ENCODE peak calls at places on chromosome 14, in nine cellular contexts. J, G, K, Y, B, R, V, H and O are unnamed samples.

GRCh38 chr14:32469388-32470160 is 140.5 kb downstream of the AKAP6 start:
- DNase-seq in J (peak), G (no peak), K (no peak), Y (no peak), B (peak), R (no peak), V (no peak), H (no peak), O (no peak)

GRCh38 chr14:55303646-55304277 is 32.5 kb downstream of the FBXO34 start:
- DNase-seq in J (no peak), G (no peak), K (no peak), Y (no peak), B (peak), R (no peak), V (no peak), H (no peak), O (no peak)

GRCh38 chr14:23380197-23381016 is 3.6 kb downstream of the CMTM5 start:
- DNase-seq in J (no peak), G (no peak), K (no peak), Y (no peak), B (no peak), R (no peak), V (no peak), H (no peak), O (no peak)

GRCh38 chr14:69342928-69343525 is 55.1 kb downstream of the ERH start:
- DNase-seq in J (no peak), G (no peak), K (no peak), Y (no peak), B (no peak), R (no peak), V (no peak), H (no peak), O (no peak)

GRCh38 chr14:59707778-59708635 is 131.4 kb upstream of the CCDC175 start:
- DNase-seq in J (peak), G (no peak), K (no peak), Y (no peak), B (peak), R (no peak), V (no peak), H (no peak), O (no peak)

GRCh38 chr14:68501621-68502052 is 291.2 kb downstream of the ZFP36L1 start:
- DNase-seq in J (no peak), G (no peak), K (no peak), Y (no peak), B (no peak), R (no peak), V (peak), H (no peak), O (no peak)

GRCh38 chr14:22391908-22392307 is 197.1 kb downstream of the DAD1 start:
- DNase-seq in J (peak), G (peak), K (no peak), Y (peak), B (peak), R (peak), V (no peak), H (peak), O (peak)

GRCh38 chr14:76497550-76498484 is 121.9 kb downstream of the ESRRB start:
- DNase-seq in J (peak), G (no peak), K (no peak), Y (no peak), B (no peak), R (peak), V (no peak), H (no peak), O (no peak)

GRCh38 chr14:101418601-101419000 is 142.7 kb upstream of the DIO3 start:
- DNase-seq in J (no peak), G (no peak), K (no peak), Y (no peak), B (no peak), R (no peak), V (no peak), H (no peak), O (no peak)

GRCh38 chr14:54338696-54339317 is 58.0 kb upstream of the CDKN3 start:
- DNase-seq in J (peak), G (peak), K (no peak), Y (no peak), B (peak), R (no peak), V (no peak), H (no peak), O (peak)

GRCh38 chr14:68786491-68787234 is 6.2 kb downstream of the ZFP36L1 start:
- DNase-seq in J (peak), G (no peak), K (peak), Y (no peak), B (peak), R (no peak), V (no peak), H (peak), O (no peak)

GRCh38 chr14:63483315-63483714 is 59.9 kb downstream of the PPP2R5E start:
- DNase-seq in J (no peak), G (no peak), K (no peak), Y (no peak), B (no peak), R (no peak), V (no peak), H (no peak), O (no peak)

GRCh38 chr14:69183735-69184134 is 7.6 kb upstream of the EXD2 start:
- DNase-seq in J (no peak), G (no peak), K (no peak), Y (no peak), B (peak), R (no peak), V (no peak), H (no peak), O (no peak)

GRCh38 chr14:75476274-75476995 is 45.8 kb upstream of the BATF start:
- DNase-seq in J (no peak), G (no peak), K (no peak), Y (no peak), B (peak), R (peak), V (peak), H (no peak), O (no peak)

GRCh38 chr14:93115069-93115919 is 431 bp downstream of the ITPK1 start:
- DNase-seq in J (peak), G (no peak), K (peak), Y (peak), B (peak), R (peak), V (peak), H (peak), O (peak)
- TF ChIP-seq CTCF in J (no peak), G (no peak), K (no peak), Y (no peak), B (no peak), R (no peak), V (no peak), H (peak), O (no peak)

GRCh38 chr14:36068777-36069534 is 107.6 kb downstream of the PTCSC3 start:
- DNase-seq in J (peak), G (no peak), K (no peak), Y (no peak), B (peak), R (no peak), V (no peak), H (no peak), O (no peak)

GRCh38 chr14:36066636-36067035 is 109.9 kb downstream of the PTCSC3 start:
- DNase-seq in J (peak), G (no peak), K (no peak), Y (no peak), B (no peak), R (no peak), V (no peak), H (no peak), O (no peak)

GRCh38 chr14:36067428-36068187 is 108.9 kb downstream of the PTCSC3 start:
- DNase-seq in J (peak), G (no peak), K (no peak), Y (no peak), B (no peak), R (no peak), V (no peak), H (no peak), O (no peak)

GRCh38 chr14:36070056-36071043 is 106.2 kb downstream of the PTCSC3 start:
- DNase-seq in J (peak), G (no peak), K (no peak), Y (peak), B (peak), R (peak), V (no peak), H (no peak), O (peak)

GRCh38 chr14:36069535-36069900 is 107.0 kb downstream of the PTCSC3 start:
- DNase-seq in J (peak), G (no peak), K (no peak), Y (peak), B (peak), R (peak), V (no peak), H (no peak), O (peak)
- TF ChIP-seq CTCF in J (peak), G (peak), K (no peak), Y (peak), B (peak), R (peak), V (no peak), H (peak), O (peak)

GRCh38 chr14:50055461-50056228 is 60.7 kb downstream of the VCPKMT start:
- DNase-seq in J (no peak), G (no peak), K (no peak), Y (no peak), B (no peak), R (peak), V (no peak), H (no peak), O (no peak)
- TF ChIP-seq CTCF in J (peak), G (no peak), K (no peak), Y (no peak), B (peak), R (peak), V (no peak), H (peak), O (no peak)

GRCh38 chr14:94675036-94675435 is 62.8 kb downstream of the SERPINA3 start:
- DNase-seq in J (no peak), G (no peak), K (peak), Y (no peak), B (no peak), R (no peak), V (peak), H (no peak), O (no peak)

GRCh38 chr14:94670692-94671285 is 58.6 kb downstream of the SERPINA3 start:
- DNase-seq in J (no peak), G (no peak), K (peak), Y (no peak), B (no peak), R (no peak), V (no peak), H (no peak), O (no peak)

GRCh38 chr14:94673071-94673470 is 60.9 kb downstream of the SERPINA3 start:
- DNase-seq in J (no peak), G (no peak), K (peak), Y (no peak), B (no peak), R (no peak), V (no peak), H (no peak), O (no peak)

GRCh38 chr14:94673781-94674231 is 61.6 kb downstream of the SERPINA3 start:
- DNase-seq in J (no peak), G (no peak), K (peak), Y (no peak), B (peak), R (no peak), V (peak), H (no peak), O (no peak)

DNA sequence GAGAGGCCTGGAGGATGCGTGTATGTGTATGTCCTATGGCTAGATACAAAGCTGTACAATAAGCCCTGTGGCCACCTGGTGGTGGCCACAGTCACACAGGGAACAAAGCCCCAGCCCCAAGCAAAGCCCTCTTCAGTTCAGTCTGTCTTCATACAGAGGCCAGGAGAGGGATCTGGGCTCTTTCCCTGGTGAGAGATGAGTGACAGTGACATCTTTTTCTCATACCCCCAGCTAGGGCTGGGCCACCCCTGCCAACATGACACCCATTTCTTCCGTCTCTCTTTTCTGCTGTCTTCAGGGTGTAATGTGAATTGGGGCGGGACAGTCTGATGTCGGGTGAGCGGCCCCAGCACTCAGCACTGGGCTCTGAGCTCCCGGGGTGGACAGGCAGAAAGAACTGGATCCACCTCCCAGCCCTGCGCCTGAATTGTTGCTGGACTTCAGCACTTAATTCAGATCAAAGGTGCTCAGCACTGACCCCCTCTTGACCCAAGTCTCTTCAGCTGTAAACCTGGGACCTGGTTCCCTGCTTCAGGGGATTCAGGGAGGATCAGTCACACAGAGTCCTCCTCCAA is 59.8 kb downstream of the SERPINA3 start:
- DNase-seq in J (peak), G (no peak), K (peak), Y (no peak), B (no peak), R (no peak), V (no peak), H (no peak), O (no peak)
- TF ChIP-seq CTCF in J (peak), G (no peak), K (no peak), Y (peak), B (peak), R (no peak), V (no peak), H (no peak), O (no peak)

DNA sequence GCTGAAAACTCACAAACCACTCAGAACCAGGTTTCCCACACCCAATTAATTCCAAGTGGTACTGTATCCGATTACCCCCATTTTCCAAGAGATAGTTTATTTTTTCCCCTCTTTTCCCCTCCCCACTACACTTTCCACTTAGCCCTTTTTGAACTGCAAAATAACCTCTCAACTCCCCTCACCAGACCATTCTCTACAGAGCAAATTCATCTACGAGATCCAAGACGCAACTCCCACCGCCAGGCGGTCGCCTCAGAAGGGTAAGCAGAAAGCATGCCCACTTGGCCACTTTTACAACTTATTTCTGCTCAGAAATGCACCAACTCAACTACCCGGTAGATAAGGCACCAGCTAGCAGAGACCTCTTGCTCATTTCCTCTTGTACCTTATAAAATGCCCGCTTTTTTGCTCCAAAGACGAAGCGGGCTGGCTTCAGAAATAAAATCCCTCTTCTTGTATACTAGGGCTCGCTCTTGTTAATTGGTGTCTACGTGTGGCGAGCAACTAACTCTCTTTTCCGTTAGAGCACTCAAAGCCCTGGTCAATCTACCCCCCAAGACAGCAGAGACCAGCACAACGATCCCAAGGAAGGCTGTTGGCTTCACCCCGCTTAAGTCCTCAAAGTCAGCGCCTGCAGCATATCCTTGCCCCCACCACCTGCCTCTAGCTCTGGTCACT is 910 bp upstream of the SRP54 start:
- DNase-seq in J (peak), G (no peak), K (no peak), Y (peak), B (no peak), R (peak), V (no peak), H (peak), O (peak)
- TF ChIP-seq CTCF in J (no peak), G (peak), K (peak), Y (peak), B (peak), R (peak), V (no peak), H (no peak), O (peak)

GRCh38 chr14:92356677-92357076 is 33.7 kb downstream of the SLC24A4 start:
- DNase-seq in J (no peak), G (no peak), K (no peak), Y (no peak), B (no peak), R (no peak), V (no peak), H (no peak), O (no peak)

GRCh38 chr14:92351750-92352149 is 28.8 kb downstream of the SLC24A4 start:
- DNase-seq in J (no peak), G (no peak), K (no peak), Y (no peak), B (no peak), R (no peak), V (no peak), H (no peak), O (no peak)

GRCh38 chr14:92348154-92348553 is 25.2 kb downstream of the SLC24A4 start:
- DNase-seq in J (peak), G (no peak), K (no peak), Y (no peak), B (no peak), R (no peak), V (no peak), H (no peak), O (no peak)

GRCh38 chr14:92353447-92353846 is 30.5 kb downstream of the SLC24A4 start:
- DNase-seq in J (no peak), G (no peak), K (no peak), Y (no peak), B (no peak), R (no peak), V (no peak), H (no peak), O (no peak)

DNA sequence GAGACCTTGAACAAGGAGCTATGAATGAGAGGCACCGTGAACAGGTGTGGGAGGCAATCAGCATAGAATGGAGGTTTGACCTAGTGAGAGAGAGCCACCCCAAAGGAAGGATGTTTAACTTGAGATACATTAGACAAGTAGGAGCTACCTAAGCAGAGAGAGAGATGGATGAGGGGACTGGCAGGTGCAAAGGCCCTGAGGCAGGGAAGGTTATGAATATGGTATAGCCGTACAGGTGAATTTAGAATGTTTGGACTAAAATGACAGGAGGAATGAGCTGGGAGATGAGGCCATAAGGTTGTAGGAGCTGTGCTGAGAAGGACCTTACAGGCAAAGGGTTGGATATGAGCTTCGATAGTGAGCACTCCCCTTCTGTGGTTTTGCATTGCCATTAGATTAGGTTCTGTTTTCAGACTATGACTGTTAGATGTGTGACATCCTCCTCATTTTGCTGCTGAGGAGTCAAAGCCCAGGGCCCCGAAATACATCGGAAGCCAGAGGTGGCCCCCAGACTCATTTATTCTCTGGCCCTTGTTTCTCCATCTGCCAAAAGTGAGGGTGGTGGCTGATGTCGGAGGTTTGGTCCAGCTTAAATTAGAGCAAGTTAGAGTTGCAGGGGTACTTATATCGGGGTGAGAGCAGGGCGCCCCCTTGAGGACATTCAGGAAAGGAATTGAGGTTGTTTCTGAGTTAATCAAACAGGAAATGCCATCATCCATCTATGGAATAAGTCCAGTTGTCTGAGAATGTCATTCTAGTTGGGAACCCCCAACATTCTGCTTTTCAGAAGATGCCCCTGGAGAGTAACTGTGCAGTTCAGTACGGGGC is 29.4 kb downstream of the SLC24A4 start:
- DNase-seq in J (peak), G (no peak), K (no peak), Y (no peak), B (peak), R (peak), V (no peak), H (no peak), O (peak)
- TF ChIP-seq CTCF in J (peak), G (peak), K (no peak), Y (peak), B (peak), R (peak), V (peak), H (no peak), O (peak)